ENCODE peak calls at places on chromosomes 6 and 20, in four cellular contexts. One of them, this sample, is unnamed.

GRCh38 chr6:15861486-15861885 is 198.7 kb upstream of the DTNBP1 start:
- DNase-seq in AG09309: no peak
- DNase-seq in fibroblast of pulmonary artery: no peak
- DNase-seq in lower lobe of right lung: no peak
- DNase-seq in this sample: no peak

GRCh38 chr20:63130654-63131577 is 85.0 kb downstream of the YTHDF1 start:
- DNase-seq in AG09309: no peak
- DNase-seq in fibroblast of pulmonary artery: no peak
- DNase-seq in lower lobe of right lung: peak
- DNase-seq in this sample: no peak

GRCh38 chr6:66508433-66508832 is 801.4 kb upstream of the EYS start:
- DNase-seq in AG09309: no peak
- DNase-seq in fibroblast of pulmonary artery: peak
- DNase-seq in lower lobe of right lung: no peak
- DNase-seq in this sample: no peak

GRCh38 chr20:43590036-43590391 is 723 bp upstream of the IFT52 start:
- DNase-seq in AG09309: no peak
- DNase-seq in fibroblast of pulmonary artery: no peak
- DNase-seq in lower lobe of right lung: no peak
- DNase-seq in this sample: no peak

GRCh38 chr6:112938656-112939055 is 591.5 kb downstream of the RFPL4B start:
- DNase-seq in AG09309: no peak
- DNase-seq in fibroblast of pulmonary artery: peak
- DNase-seq in lower lobe of right lung: no peak
- DNase-seq in this sample: no peak

GRCh38 chr20:53434662-53435061 is 159.0 kb downstream of the ZNF217 start:
- DNase-seq in AG09309: no peak
- DNase-seq in fibroblast of pulmonary artery: no peak
- DNase-seq in lower lobe of right lung: no peak
- DNase-seq in this sample: no peak

GRCh38 chr6:137120748-137121147 is 52.7 kb downstream of the IL22RA2 start:
- DNase-seq in AG09309: no peak
- DNase-seq in fibroblast of pulmonary artery: no peak
- DNase-seq in lower lobe of right lung: no peak
- DNase-seq in this sample: no peak

GRCh38 chr6:138089325-138089724 is 17.9 kb downstream of the PERP start:
- DNase-seq in AG09309: no peak
- DNase-seq in fibroblast of pulmonary artery: no peak
- DNase-seq in lower lobe of right lung: no peak
- DNase-seq in this sample: no peak

GRCh38 chr6:167807200-167807599 is 19.5 kb upstream of the AFDN start:
- DNase-seq in AG09309: no peak
- DNase-seq in fibroblast of pulmonary artery: no peak
- DNase-seq in lower lobe of right lung: no peak
- DNase-seq in this sample: no peak

GRCh38 chr6:73086726-73087125 is 138.6 kb downstream of the KHDC1L start:
- DNase-seq in AG09309: no peak
- DNase-seq in fibroblast of pulmonary artery: no peak
- DNase-seq in lower lobe of right lung: no peak
- DNase-seq in this sample: no peak

GRCh38 chr20:19271879-19272651 is 59.6 kb downstream of the SLC24A3 start:
- DNase-seq in AG09309: no peak
- DNase-seq in fibroblast of pulmonary artery: no peak
- DNase-seq in lower lobe of right lung: no peak
- DNase-seq in this sample: no peak

GRCh38 chr6:32819729-32820128 is 2.9 kb upstream of the HLA-DOB start:
- DNase-seq in AG09309: peak
- DNase-seq in fibroblast of pulmonary artery: peak
- DNase-seq in lower lobe of right lung: no peak
- DNase-seq in this sample: no peak

GRCh38 chr20:3692706-3693294 is 11.0 kb upstream of the ADAM33 start:
- DNase-seq in AG09309: no peak
- DNase-seq in fibroblast of pulmonary artery: no peak
- DNase-seq in lower lobe of right lung: no peak
- DNase-seq in this sample: no peak

GRCh38 chr6:136820541-136820940 is 1.9 kb upstream of the PEX7 start:
- DNase-seq in AG09309: no peak
- DNase-seq in fibroblast of pulmonary artery: no peak
- DNase-seq in lower lobe of right lung: no peak
- DNase-seq in this sample: no peak

GRCh38 chr6:1424306-1424927 is 35.0 kb downstream of the FOXF2 start:
- DNase-seq in AG09309: no peak
- DNase-seq in fibroblast of pulmonary artery: peak
- DNase-seq in lower lobe of right lung: no peak
- DNase-seq in this sample: no peak

GRCh38 chr6:156780117-156780641 is 3.0 kb downstream of the ARID1B start:
- DNase-seq in AG09309: peak
- DNase-seq in fibroblast of pulmonary artery: peak
- DNase-seq in lower lobe of right lung: no peak
- DNase-seq in this sample: peak

GRCh38 chr6:72316675-72317380 is 305.0 kb upstream of the KCNQ5 start:
- DNase-seq in AG09309: no peak
- DNase-seq in fibroblast of pulmonary artery: no peak
- DNase-seq in lower lobe of right lung: peak
- DNase-seq in this sample: no peak

GRCh38 chr6:98657764-98658163 is 176.6 kb upstream of the POU3F2 start:
- DNase-seq in AG09309: no peak
- DNase-seq in fibroblast of pulmonary artery: peak
- DNase-seq in lower lobe of right lung: peak
- DNase-seq in this sample: no peak

GRCh38 chr6:26202811-26203583 is 115.8 kb downstream of the HFE start:
- DNase-seq in AG09309: no peak
- DNase-seq in fibroblast of pulmonary artery: no peak
- DNase-seq in lower lobe of right lung: no peak
- DNase-seq in this sample: no peak

GRCh38 chr20:57461726-57462125 is 63.2 kb downstream of the CTCFL start:
- DNase-seq in AG09309: no peak
- DNase-seq in fibroblast of pulmonary artery: no peak
- DNase-seq in lower lobe of right lung: no peak
- DNase-seq in this sample: no peak

GRCh38 chr20:62688855-62689460 is 19.7 kb upstream of the NTSR1 start:
- DNase-seq in AG09309: no peak
- DNase-seq in fibroblast of pulmonary artery: no peak
- DNase-seq in lower lobe of right lung: no peak
- DNase-seq in this sample: no peak

GRCh38 chr6:10478187-10479040 is 42.7 kb upstream of the GCNT2 start:
- DNase-seq in AG09309: no peak
- DNase-seq in fibroblast of pulmonary artery: peak
- DNase-seq in lower lobe of right lung: no peak
- DNase-seq in this sample: no peak

GRCh38 chr6:145699462-145699861 is 35.9 kb downstream of the EPM2A start:
- DNase-seq in AG09309: no peak
- DNase-seq in fibroblast of pulmonary artery: peak
- DNase-seq in lower lobe of right lung: no peak
- DNase-seq in this sample: no peak

GRCh38 chr6:27757307-27757706 is 154.9 kb downstream of the OR2B2 start:
- DNase-seq in AG09309: no peak
- DNase-seq in fibroblast of pulmonary artery: peak
- DNase-seq in lower lobe of right lung: peak
- DNase-seq in this sample: no peak

GRCh38 chr6:93678841-93679454 is 259.6 kb upstream of the EPHA7 start:
- DNase-seq in AG09309: no peak
- DNase-seq in fibroblast of pulmonary artery: peak
- DNase-seq in lower lobe of right lung: no peak
- DNase-seq in this sample: no peak

GRCh38 chr6:93679836-93680235 is 260.5 kb upstream of the EPHA7 start:
- DNase-seq in AG09309: no peak
- DNase-seq in fibroblast of pulmonary artery: peak
- DNase-seq in lower lobe of right lung: no peak
- DNase-seq in this sample: no peak

GRCh38 chr6:93676506-93676905 is 257.1 kb upstream of the EPHA7 start:
- DNase-seq in AG09309: no peak
- DNase-seq in fibroblast of pulmonary artery: peak
- DNase-seq in lower lobe of right lung: no peak
- DNase-seq in this sample: no peak

GRCh38 chr6:93677297-93677965 is 258.1 kb upstream of the EPHA7 start:
- DNase-seq in AG09309: no peak
- DNase-seq in fibroblast of pulmonary artery: peak
- DNase-seq in lower lobe of right lung: no peak
- DNase-seq in this sample: no peak

GRCh38 chr6:93675856-93676255 is 256.5 kb upstream of the EPHA7 start:
- DNase-seq in AG09309: no peak
- DNase-seq in fibroblast of pulmonary artery: peak
- DNase-seq in lower lobe of right lung: no peak
- DNase-seq in this sample: no peak
- TF ChIP-seq CTCF in AG09309: no peak
- TF ChIP-seq CTCF in fibroblast of pulmonary artery: no peak
- TF ChIP-seq CTCF in lower lobe of right lung: no peak
- TF ChIP-seq CTCF in this sample: no peak

GRCh38 chr6:2817778-2818443 is 23.8 kb downstream of the SERPINB1 start:
- DNase-seq in AG09309: peak
- DNase-seq in fibroblast of pulmonary artery: peak
- DNase-seq in lower lobe of right lung: no peak
- DNase-seq in this sample: no peak

GRCh38 chr6:2818593-2818992 is 23.1 kb downstream of the SERPINB1 start:
- DNase-seq in AG09309: no peak
- DNase-seq in fibroblast of pulmonary artery: peak
- DNase-seq in lower lobe of right lung: no peak
- DNase-seq in this sample: no peak

GRCh38 chr6:2819115-2819514 is 22.5 kb downstream of the SERPINB1 start:
- DNase-seq in AG09309: no peak
- DNase-seq in fibroblast of pulmonary artery: no peak
- DNase-seq in lower lobe of right lung: no peak
- DNase-seq in this sample: no peak

GRCh38 chr6:2812695-2813094 is 29.0 kb downstream of the SERPINB1 start:
- DNase-seq in AG09309: no peak
- DNase-seq in fibroblast of pulmonary artery: no peak
- DNase-seq in lower lobe of right lung: no peak
- DNase-seq in this sample: no peak

GRCh38 chr6:2816158-2816557 is 25.5 kb downstream of the SERPINB1 start:
- DNase-seq in AG09309: no peak
- DNase-seq in fibroblast of pulmonary artery: no peak
- DNase-seq in lower lobe of right lung: no peak
- DNase-seq in this sample: no peak
- H3K4me3 ChIP-seq in AG09309: no peak
- H3K4me3 ChIP-seq in fibroblast of pulmonary artery: no peak
- H3K4me3 ChIP-seq in lower lobe of right lung: no peak
- H3K4me3 ChIP-seq in this sample: no peak

GRCh38 chr6:109791301-109791700 is 100.2 kb downstream of the FIG4 start:
- DNase-seq in AG09309: no peak
- DNase-seq in fibroblast of pulmonary artery: no peak
- DNase-seq in lower lobe of right lung: no peak
- DNase-seq in this sample: no peak
- TF ChIP-seq CTCF in AG09309: peak
- TF ChIP-seq CTCF in fibroblast of pulmonary artery: no peak
- TF ChIP-seq CTCF in lower lobe of right lung: no peak
- TF ChIP-seq CTCF in this sample: no peak

GRCh38 chr6:155654474-155654873 is 198.8 kb upstream of the NOX3 start:
- DNase-seq in AG09309: no peak
- DNase-seq in fibroblast of pulmonary artery: no peak
- DNase-seq in lower lobe of right lung: no peak
- DNase-seq in this sample: no peak

GRCh38 chr6:155660243-155660977 is 204.8 kb upstream of the NOX3 start:
- DNase-seq in AG09309: no peak
- DNase-seq in fibroblast of pulmonary artery: no peak
- DNase-seq in lower lobe of right lung: no peak
- DNase-seq in this sample: no peak

GRCh38 chr6:155656024-155656423 is 200.4 kb upstream of the NOX3 start:
- DNase-seq in AG09309: no peak
- DNase-seq in fibroblast of pulmonary artery: no peak
- DNase-seq in lower lobe of right lung: no peak
- DNase-seq in this sample: no peak
- H3K4me3 ChIP-seq in AG09309: no peak
- H3K4me3 ChIP-seq in fibroblast of pulmonary artery: no peak
- H3K4me3 ChIP-seq in lower lobe of right lung: no peak
- H3K4me3 ChIP-seq in this sample: no peak